ENCODE peak calls at places on chromosomes 13 and 19, in four cellular contexts. L is transverse colon, V is body of pancreas, A is colonic mucosa. M is an unnamed sample.
A peak's percentile ranks its signal among the peaks of the same experiment; 100 is the strongest.

GRCh38 chr19:3253270-3253669 is 28.8 kb downstream of the CELF5 start:
- DNase-seq in V (no peak), L (no peak), A (no peak), M (no peak)

GRCh38 chr13:77196052-77196618 is 130.8 kb downstream of the MYCBP2 start:
- DNase-seq in V (no peak), A (no peak), L (no peak), M (no peak)

GRCh38 chr13:44748439-44748838 is 172.3 kb upstream of the TSC22D1 start:
- DNase-seq in V (no peak), L (peak; percentile 60), A (peak; percentile 77), M (no peak)

GRCh38 chr13:39095500-39095899 is 57.2 kb downstream of the NHLRC3 start:
- DNase-seq in L (no peak), A (no peak), V (no peak), M (no peak)

GRCh38 chr13:111866731-111867245 is 200.2 kb upstream of the SOX1 start:
- DNase-seq in V (no peak), L (no peak), A (no peak), M (no peak)

GRCh38 chr13:26656919-26657318 is 99.4 kb downstream of the WASF3 start:
- DNase-seq in A (no peak), L (no peak), V (no peak), M (no peak)

GRCh38 chr13:21850013-21851006 is 179.4 kb downstream of the FGF9 start:
- DNase-seq in A (no peak), V (no peak), L (no peak), M (no peak)

GRCh38 chr13:42997381-42997780 is 5.3 kb upstream of the EPSTI1 start:
- DNase-seq in A (no peak), L (no peak), V (no peak), M (no peak)

GRCh38 chr13:101845501-101846012 is 393.1 kb downstream of the ITGBL1 start:
- DNase-seq in V (no peak), L (no peak), A (no peak), M (no peak)

GRCh38 chr19:3575260-3575741 is 2.6 kb downstream of the HMG20B start:
- DNase-seq in A (peak; percentile 28), V (no peak), L (no peak), M (no peak)

GRCh38 chr13:79480954-79481684 is at the start of gene NDFIP2:
- DNase-seq in V (peak; percentile 91), L (peak; percentile 92), A (peak; percentile 94), M (peak; percentile 90)

GRCh38 chr13:111467111-111467890 is 146.9 kb downstream of the TEX29 start:
- DNase-seq in V (no peak), L (no peak), A (no peak), M (no peak)

GRCh38 chr13:108835082-108835481 is 205.7 kb downstream of the MYO16 start:
- DNase-seq in L (no peak), A (no peak), V (no peak), M (no peak)

GRCh38 chr13:104962411-104962810 is 1573.1 kb downstream of the EFNB2 start:
- DNase-seq in L (no peak), A (no peak), V (no peak), M (no peak)

GRCh38 chr19:33246729-33247440 is 21.2 kb upstream of the SLC7A10 start:
- DNase-seq in A (no peak), L (no peak), V (no peak), M (peak; percentile 35)

GRCh38 chr13:70237131-70237530 is 128.9 kb upstream of the KLHL1 start:
- DNase-seq in L (no peak), A (no peak), V (no peak), M (no peak)

GRCh38 chr13:52615817-52616216 is 26.4 kb upstream of the HNRNPA1L2 start:
- DNase-seq in V (no peak), L (no peak), A (no peak), M (no peak)

GRCh38 chr13:111521691-111522229 is 201.3 kb downstream of the TEX29 start:
- DNase-seq in A (no peak), L (no peak), V (no peak), M (no peak)

GRCh38 chr19:56294557-56294956 is 20.1 kb downstream of the ZSCAN5A start:
- DNase-seq in A (no peak), V (no peak), L (no peak), M (no peak)

GRCh38 chr13:58869566-58869965 is 1238.0 kb downstream of the PCDH17 start:
- DNase-seq in L (no peak), V (no peak), A (no peak), M (no peak)

GRCh38 chr19:28971011-28971410 is 241.9 kb downstream of the UQCRFS1 start:
- DNase-seq in V (no peak), L (no peak), A (no peak), M (no peak)

GRCh38 chr19:14059093-14059480 is 2.8 kb downstream of the PALM3 start:
- DNase-seq in V (no peak), A (no peak), L (peak; percentile 28), M (no peak)

GRCh38 chr19:30224689-30225606 is 147.2 kb upstream of the ZNF536 start:
- DNase-seq in V (no peak), L (no peak), A (no peak), M (no peak)

DNA sequence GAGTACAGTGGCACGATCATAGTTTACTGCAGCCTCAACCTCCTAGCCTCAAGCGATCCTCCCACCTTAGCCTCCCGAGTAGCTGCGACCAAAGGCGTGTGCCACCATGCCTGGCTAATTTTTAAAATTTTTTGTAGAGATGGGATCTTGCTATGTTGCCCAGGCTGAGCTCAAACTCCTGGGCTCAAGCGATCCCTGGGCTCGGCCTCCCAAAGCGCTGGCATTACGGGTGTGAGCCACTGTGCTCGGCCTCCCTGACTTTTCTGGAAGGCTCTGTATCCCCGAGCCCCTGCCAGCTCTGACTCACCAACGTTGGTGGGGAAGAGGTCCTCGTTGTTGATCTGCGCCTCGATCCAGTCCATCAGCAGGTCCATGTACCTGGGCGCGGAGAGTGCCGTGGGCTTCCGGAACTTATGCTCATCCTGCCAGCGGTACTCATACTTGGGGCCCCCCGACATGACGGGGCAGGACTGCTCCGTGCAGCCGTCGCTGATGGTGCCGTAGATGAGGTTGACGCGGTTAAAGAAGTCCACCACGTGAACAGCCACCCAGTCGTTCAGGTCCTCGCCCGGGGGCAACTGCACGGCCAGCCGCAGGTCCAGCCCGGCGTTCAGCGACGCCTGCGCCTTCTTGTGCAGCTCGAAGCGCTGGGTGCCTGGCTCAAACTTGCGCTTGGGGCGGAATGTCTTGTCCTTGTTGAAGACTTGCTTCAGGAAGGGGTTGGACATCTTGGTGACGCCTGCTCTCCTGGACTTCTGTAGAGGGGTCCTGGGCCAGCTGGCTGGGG is 18.1 kb downstream of the MOB3A start:
- DNase-seq in L (no peak), A (no peak), V (no peak), M (no peak)
- H3K36me3 ChIP-seq in L (no peaks in the 10 kb centered on the region), A (peaks cover 36% of the 10 kb centered on the region), V (peaks cover 19% of the 10 kb centered on the region), M (peaks cover 98% of the 10 kb centered on the region)

DNA sequence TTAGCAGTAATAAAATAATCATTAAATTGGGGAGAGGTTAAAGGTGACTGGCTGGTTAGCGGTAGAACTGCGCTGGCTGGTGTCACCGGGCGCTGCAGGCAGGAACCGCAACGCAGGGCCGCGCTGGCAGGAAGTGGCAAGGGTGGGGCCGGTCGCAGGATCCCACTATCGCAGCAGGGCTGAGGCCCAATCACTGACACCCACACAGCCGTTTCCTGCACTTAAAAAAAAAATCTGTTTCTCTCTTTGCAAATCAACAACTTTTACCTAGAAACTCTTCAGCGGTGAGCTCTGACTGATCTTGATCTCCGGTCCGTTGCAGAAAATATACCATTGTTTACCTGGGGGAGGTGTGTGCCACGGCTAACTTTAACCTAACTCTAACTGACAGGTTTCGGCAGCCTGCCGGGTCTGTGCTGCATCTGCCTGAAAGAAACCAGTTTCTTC is 46.9 kb downstream of the KLF2 start:
- DNase-seq in V (peak; percentile 48), A (peak; percentile 85), L (peak; percentile 90), M (peak; percentile 88)
- H3K27ac ChIP-seq in V (no peak overlapping the region), A (peak overlapping the region; percentile 71), L (peak overlapping the region; percentile 9), M (peak overlapping the region; percentile 76)

GRCh38 chr19:35639321-35639639 is 2.3 kb upstream of the ETV2 start:
- DNase-seq in L (no peak), V (no peak), A (no peak), M (no peak)

GRCh38 chr19:35633727-35634440 is 5.0 kb downstream of the RBM42 start:
- DNase-seq in L (no peak), A (no peak), V (no peak), M (no peak)

GRCh38 chr19:35639863-35640262 is 1.7 kb upstream of the ETV2 start:
- DNase-seq in V (no peak), A (no peak), L (no peak), M (no peak)

GRCh38 chr19:35636651-35637050 is 4.9 kb upstream of the ETV2 start:
- DNase-seq in A (no peak), L (no peak), V (no peak), M (no peak)

GRCh38 chr19:35637165-35637564 is 4.4 kb upstream of the ETV2 start:
- DNase-seq in V (no peak), A (no peak), L (no peak), M (no peak)
- H3K36me3 ChIP-seq in V (peaks cover 38% of the 10 kb centered on the region), A (no peaks in the 10 kb centered on the region), L (no peaks in the 10 kb centered on the region), M (peaks cover 62% of the 10 kb centered on the region)

DNA sequence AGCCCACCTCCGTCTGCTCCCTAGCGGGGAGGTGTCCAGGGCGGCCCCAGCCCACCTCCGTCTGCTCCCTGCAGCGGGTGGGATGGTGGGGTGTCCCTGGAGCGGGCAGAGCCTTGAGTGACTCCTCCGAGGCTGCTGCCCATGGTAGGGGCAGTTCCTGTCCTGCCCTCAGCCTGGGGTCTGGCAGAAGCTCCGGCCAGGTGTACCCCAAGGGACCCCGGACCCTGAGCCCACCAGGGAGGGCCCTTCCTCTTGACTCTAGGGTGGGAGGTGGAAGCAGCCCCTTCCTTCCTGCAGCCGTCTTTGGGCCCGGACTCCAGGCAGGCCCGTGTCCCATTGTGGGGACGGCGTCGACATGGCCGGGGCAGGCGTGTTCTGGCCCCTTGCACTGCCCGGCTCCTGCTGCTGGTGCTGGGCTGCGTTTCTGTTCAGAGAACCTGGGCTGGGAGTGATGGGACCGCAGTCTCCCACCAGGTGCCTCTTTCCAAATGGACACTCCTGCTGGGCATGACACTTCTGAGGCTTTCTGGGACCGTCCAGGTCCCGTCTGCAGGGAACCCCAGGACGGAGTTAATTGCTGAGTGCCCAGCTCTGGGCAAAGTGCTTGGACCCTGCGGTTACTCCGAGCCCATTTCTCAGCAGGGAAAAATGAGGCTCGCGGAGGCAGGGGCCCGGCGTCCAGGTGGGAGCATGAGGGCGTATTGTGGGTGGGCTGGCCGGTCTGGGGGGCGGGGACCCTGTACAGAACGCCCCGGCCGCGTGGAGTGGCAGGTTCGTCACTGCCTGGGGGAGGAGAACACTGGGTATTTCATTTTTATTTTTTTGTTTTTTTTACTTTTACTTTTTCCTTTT is 19.8 kb downstream of the ARID3A start:
- DNase-seq in A (no peak), V (no peak), L (no peak), M (no peak)
- H3K27ac ChIP-seq in A (no peak overlapping the region), V (no peak overlapping the region), L (no peak overlapping the region), M (no peak overlapping the region)

DNA sequence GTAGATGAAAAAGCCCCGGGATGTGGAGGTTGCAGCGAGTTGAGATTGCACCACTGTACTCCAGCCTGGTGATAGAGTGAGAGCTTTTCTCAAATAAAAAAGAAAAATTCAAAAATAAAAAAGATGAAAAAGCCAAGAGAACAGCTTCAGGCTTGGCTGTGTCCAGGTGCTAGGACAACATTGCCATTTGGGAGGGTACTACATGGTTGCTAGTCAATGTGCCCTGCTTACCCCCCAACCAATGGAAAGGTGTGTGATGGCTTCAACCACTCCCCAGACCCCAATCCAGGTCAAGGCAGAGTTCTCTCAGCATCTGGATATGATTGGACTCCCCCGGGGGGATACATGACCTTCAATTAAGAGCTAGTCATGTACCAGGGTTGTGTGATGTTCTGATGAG is 2.3 kb upstream of the ANKLE1 start:
- DNase-seq in V (no peak), L (no peak), A (no peak), M (no peak)
- H3K36me3 ChIP-seq in V (peaks cover 14% of the 10 kb centered on the region), L (no peaks in the 10 kb centered on the region), A (no peaks in the 10 kb centered on the region), M (peaks cover 50% of the 10 kb centered on the region)

M was measured in lower lobe of right lung.